ENCODE peak calls at places on chromosomes 3 and 15, in four cellular contexts. W, J, M and N are unnamed samples. For H3K4me1, the result is how much of the 10 kb centered on the place peaks cover.

GRCh38 chr3:194689493-194689901 is 3.8 kb downstream of the FAM43A start:
- DNase-seq in J (no peak), M (no peak), W (no peak), N (no peak)

GRCh38 chr3:50648297-50648696 is 26.4 kb upstream of the DOCK3 start:
- DNase-seq in M (no peak), W (no peak), J (no peak), N (no peak)

GRCh38 chr3:187983484-187984124 is 170.4 kb upstream of the LPP start:
- DNase-seq in J (no peak), M (no peak), W (no peak), N (no peak)

GRCh38 chr3:133461291-133461690 is 61.4 kb downstream of the BFSP2 start:
- DNase-seq in J (no peak), W (no peak), M (no peak), N (no peak)

GRCh38 chr3:136659253-136659652 is 92.9 kb downstream of the STAG1 start:
- DNase-seq in W (no peak), M (peak), J (no peak), N (no peak)

GRCh38 chr3:107106316-107106715 is 270.9 kb upstream of the CCDC54 start:
- DNase-seq in M (no peak), W (no peak), J (no peak), N (no peak)

GRCh38 chr3:187198490-187198889 is 1.2 kb downstream of the RTP1 start:
- DNase-seq in J (no peak), M (no peak), W (no peak), N (no peak)

GRCh38 chr3:112646623-112647022 is 5.7 kb upstream of the CCDC80 start:
- DNase-seq in J (no peak), M (no peak), W (no peak), N (no peak)

GRCh38 chr3:47380601-47381316 is at the start of gene PTPN23:
- DNase-seq in J (peak), M (peak), W (peak), N (peak)

GRCh38 chr15:47507221-47507985 is 209.9 kb upstream of the SEMA6D start:
- DNase-seq in J (no peak), W (no peak), M (no peak), N (no peak)

GRCh38 chr3:60555704-60556340 is 695.4 kb downstream of the FHIT start:
- DNase-seq in M (no peak), W (no peak), J (no peak), N (no peak)

GRCh38 chr15:100123611-100124010 is 218.2 kb downstream of the ADAMTS17 start:
- DNase-seq in J (peak), M (no peak), W (no peak), N (no peak)

GRCh38 chr15:81497226-81497625 is 123.2 kb upstream of the TMC3 start:
- DNase-seq in W (no peak), J (no peak), M (no peak), N (no peak)

GRCh38 chr3:62667714-62668113 is 207.5 kb downstream of the CADPS start:
- DNase-seq in J (no peak), W (no peak), M (no peak), N (no peak)

GRCh38 chr3:64900916-64901903 is 213.4 kb upstream of the ADAMTS9 start:
- DNase-seq in W (no peak), J (no peak), M (no peak), N (no peak)

GRCh38 chr3:124584552-124585391 is 145.5 kb upstream of the UMPS start:
- DNase-seq in J (peak), M (peak), W (peak), N (peak)

GRCh38 chr3:109952924-109953323 is 615.6 kb upstream of the DPPA4 start:
- DNase-seq in J (no peak), W (no peak), M (no peak), N (no peak)

GRCh38 chr3:28835751-28836150 is 445.1 kb upstream of the RBMS3 start:
- DNase-seq in M (no peak), J (peak), W (no peak), N (peak)

GRCh38 chr3:53865732-53866499 is 16.0 kb downstream of the ACTR8 start:
- DNase-seq in M (no peak), W (no peak), J (no peak), N (no peak)

GRCh38 chr3:50146316-50146901 is 8.7 kb upstream of the SEMA3F start:
- DNase-seq in J (no peak), W (no peak), M (no peak), N (no peak)

GRCh38 chr15:56356616-56357015 is 8.6 kb upstream of the TEX9 start:
- DNase-seq in W (no peak), J (no peak), M (no peak), N (no peak)

GRCh38 chr15:32132850-32133249 is 102.5 kb downstream of the CHRNA7 start:
- DNase-seq in J (peak), M (no peak), W (no peak), N (no peak)

GRCh38 chr3:72593881-72594397 is 254.3 kb downstream of the SHQ1 start:
- DNase-seq in W (no peak), M (no peak), J (no peak), N (no peak)
- H3K4me1 ChIP-seq in W (under half), M (under half), J (under half), N (under half)

DNA sequence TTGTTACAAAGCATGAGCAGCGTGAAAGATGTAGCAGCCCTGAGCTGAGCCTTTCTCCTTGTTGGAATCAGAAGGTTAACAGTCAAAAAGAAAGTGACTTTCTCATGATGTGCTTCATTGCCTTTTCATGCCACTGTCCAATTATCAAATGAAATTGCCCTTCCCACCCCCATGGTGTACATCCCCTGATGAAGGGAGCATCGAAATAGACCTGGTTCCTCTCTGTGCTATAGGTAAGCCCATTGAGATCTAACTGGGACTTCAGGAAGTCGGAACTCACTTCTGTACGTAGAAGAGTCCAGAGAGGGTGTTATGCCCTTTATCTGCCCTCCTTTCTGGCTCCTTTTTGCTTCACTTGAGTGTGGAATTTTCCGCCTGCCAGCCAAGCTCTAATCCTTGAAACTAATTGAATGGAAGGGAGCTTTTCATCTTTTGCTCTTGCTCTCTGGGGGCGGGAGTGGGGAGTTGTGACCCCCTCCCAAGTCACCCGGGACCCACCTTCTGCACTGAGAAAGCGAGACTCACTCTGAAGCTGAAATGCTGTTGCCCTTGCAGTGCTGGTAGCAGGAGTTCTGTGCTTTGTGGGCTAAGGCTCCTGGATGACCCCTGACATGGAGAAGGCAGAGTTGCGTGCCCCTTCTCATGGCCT is 20.9 kb downstream of the ABHD6 start:
- DNase-seq in J (no peak), M (no peak), W (no peak), N (no peak)
- H3K27ac ChIP-seq in J (no peak), M (no peak), W (no peak), N (no peak)

GRCh38 chr3:196287405-196288140 is at the start of gene PCYT1A:
- DNase-seq in W (peak), J (peak), M (peak), N (peak)

GRCh38 chr3:196287066-196287404 is 491 bp downstream of the PCYT1A start:
- DNase-seq in W (no peak), J (no peak), M (peak), N (peak)

GRCh38 chr3:196284396-196284795 is 3.1 kb downstream of the PCYT1A start:
- DNase-seq in W (no peak), M (no peak), J (no peak), N (no peak)

GRCh38 chr3:196280689-196281463 is 6.7 kb downstream of the PCYT1A start:
- DNase-seq in J (no peak), M (no peak), W (no peak), N (no peak)

DNA sequence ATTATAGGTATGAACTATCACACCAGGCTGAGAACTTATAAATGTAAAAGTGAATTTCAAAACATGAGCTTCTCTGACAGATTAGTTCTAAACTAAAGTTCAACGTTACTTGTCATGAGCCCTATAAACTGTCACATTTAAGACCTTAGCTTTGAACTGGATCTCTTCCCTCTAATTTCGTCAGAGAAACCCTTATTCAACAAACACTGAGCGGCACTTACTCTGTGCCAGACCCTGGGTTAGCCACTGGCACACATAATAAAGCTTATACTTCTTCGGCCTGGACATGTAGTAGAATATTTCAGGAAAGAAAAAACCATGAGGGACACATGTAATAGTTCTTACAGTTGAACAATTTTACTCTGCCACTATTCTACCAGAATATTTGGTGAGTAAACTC is 5.6 kb downstream of the PCYT1A start:
- DNase-seq in J (no peak), M (no peak), W (no peak), N (no peak)
- H3K4me1 ChIP-seq in J (under half), M (under half), W (half or more), N (under half)

GRCh38 chr3:146161725-146162047 is 702 bp upstream of the PLOD2 start:
- DNase-seq in M (peak), J (no peak), W (no peak), N (no peak)
- H3K27ac ChIP-seq in M (peak), J (peak), W (no peak), N (peak)

DNA sequence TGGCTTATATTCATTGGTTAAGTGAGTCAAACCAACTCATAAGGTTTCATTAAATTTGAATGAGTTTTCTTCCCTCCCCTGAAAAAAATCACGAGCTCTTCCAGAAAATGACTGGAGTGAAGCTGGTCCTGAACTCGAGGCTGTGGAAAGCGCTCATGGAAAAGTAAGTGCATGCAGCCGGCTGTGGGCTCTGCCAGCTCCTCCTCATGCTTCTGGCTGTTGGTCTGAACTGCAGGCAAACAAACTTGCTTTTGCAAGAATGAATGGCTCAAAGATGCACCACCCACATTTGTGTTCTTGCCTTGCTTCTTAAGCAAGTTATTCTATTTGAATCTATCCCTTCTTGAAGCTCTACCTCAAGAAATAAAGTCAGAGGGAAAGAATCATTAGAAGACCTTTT is 6.2 kb downstream of the ETV5 start:
- DNase-seq in J (no peak), W (no peak), M (no peak), N (peak)
- H3K4me1 ChIP-seq in J (under half), W (under half), M (under half), N (under half)

DNA sequence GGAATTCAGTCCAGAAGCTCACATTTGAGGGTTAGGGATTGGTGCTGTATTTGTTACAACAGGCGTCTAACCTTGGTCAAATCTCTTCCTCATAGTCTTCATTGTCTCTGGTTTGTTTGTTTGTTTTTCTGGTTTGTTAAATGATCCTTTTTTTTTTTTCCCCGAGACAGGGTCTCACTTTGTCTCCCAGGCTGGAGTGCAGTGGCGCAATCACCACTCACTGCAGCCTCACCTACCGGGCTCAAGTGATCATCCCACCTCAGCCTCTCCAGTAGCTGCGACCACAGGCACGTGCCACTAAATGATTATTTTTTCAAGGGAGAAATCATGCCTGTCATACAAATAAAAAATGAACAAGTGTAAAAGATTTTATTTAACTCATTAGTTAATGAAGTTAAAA is 14.3 kb upstream of the ADPGK start:
- DNase-seq in J (no peak), W (no peak), M (no peak), N (no peak)
- H3K27ac ChIP-seq in J (no peak), W (no peak), M (no peak), N (no peak)

GRCh38 chr3:13290941-13291340 is 129.2 kb downstream of the NUP210 start:
- DNase-seq in M (no peak), W (no peak), J (no peak), N (no peak)

GRCh38 chr3:13294442-13295351 is 125.4 kb downstream of the NUP210 start:
- DNase-seq in W (no peak), M (no peak), J (peak), N (peak)

GRCh38 chr3:13289771-13290285 is 130.3 kb downstream of the NUP210 start:
- DNase-seq in M (no peak), W (no peak), J (peak), N (peak)

GRCh38 chr3:13288732-13289718 is 131.1 kb downstream of the NUP210 start:
- DNase-seq in W (no peak), M (no peak), J (peak), N (peak)

DNA sequence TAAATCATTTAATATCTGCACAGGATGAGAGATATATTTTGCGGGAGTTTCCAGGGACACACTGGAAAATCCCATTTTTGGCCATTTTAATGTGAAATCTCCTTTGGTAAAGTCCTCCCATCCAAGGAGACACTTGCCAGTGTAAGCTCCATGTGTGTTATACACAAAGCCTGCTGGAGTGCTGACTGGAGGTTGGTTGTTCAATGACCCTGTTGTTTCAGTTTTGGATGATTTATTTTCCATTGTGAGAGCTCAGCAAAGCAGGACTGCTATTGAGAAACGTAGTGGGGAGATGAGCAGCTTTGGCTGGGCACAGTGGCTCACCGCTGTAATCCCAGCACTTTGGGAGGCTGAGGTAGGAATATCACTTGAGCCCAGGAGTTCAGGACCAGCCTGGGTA is 127.8 kb downstream of the NUP210 start:
- DNase-seq in W (no peak), J (no peak), M (no peak), N (no peak)
- H3K4me1 ChIP-seq in W (under half), J (under half), M (under half), N (under half)